ENCODE peak calls at places on chromosomes 6 and 20, in seven cellular contexts. G, N, J, F, L, V and E are unnamed samples.

GRCh38 chr20:12798286-12798685 is 210.5 kb upstream of the SPTLC3 start:
- DNase-seq in V (no peak), J (no peak), G (no peak), N (no peak), F (no peak), L (no peak), E (no peak)

GRCh38 chr6:144106206-144106605 is 10.8 kb upstream of the SF3B5 start:
- DNase-seq in L (no peak), V (no peak), F (no peak), N (no peak), G (no peak), J (no peak), E (no peak)

GRCh38 chr20:3115190-3116107 is 30.9 kb upstream of the AVP start:
- DNase-seq in N (no peak), F (peak), J (peak), V (no peak), L (peak), G (peak), E (peak)

GRCh38 chr20:58352454-58352853 is 36.6 kb upstream of the VAPB start:
- DNase-seq in G (no peak), F (no peak), V (no peak), N (no peak), J (no peak), L (no peak), E (no peak)

GRCh38 chr6:13014551-13015378 is 298.2 kb downstream of the PHACTR1 start:
- DNase-seq in J (no peak), N (no peak), G (no peak), V (no peak), F (peak), L (no peak), E (no peak)

GRCh38 chr6:121260651-121261102 is 73.6 kb downstream of the TBC1D32 start:
- DNase-seq in N (peak), F (no peak), L (no peak), J (no peak), G (peak), V (no peak), E (no peak)

GRCh38 chr6:159094444-159095252 is 49.9 kb upstream of the TAGAP start:
- DNase-seq in V (peak), G (no peak), L (no peak), F (no peak), J (peak), N (peak), E (peak)

GRCh38 chr6:17289491-17290106 is 8.4 kb downstream of the RBM24 start:
- DNase-seq in J (no peak), F (peak), V (no peak), N (peak), G (peak), L (no peak), E (no peak)

GRCh38 chr6:89242574-89243330 is 25.6 kb upstream of the GABRR1 start:
- DNase-seq in J (no peak), N (no peak), F (no peak), V (no peak), L (peak), G (peak), E (peak)

GRCh38 chr6:104325341-104326172 is 534.2 kb downstream of the HACE1 start:
- DNase-seq in F (peak), J (no peak), L (peak), V (no peak), N (no peak), G (peak), E (peak)

GRCh38 chr6:148203281-148203925 is 139.2 kb upstream of the SASH1 start:
- DNase-seq in F (no peak), V (no peak), L (no peak), N (no peak), J (no peak), G (peak), E (no peak)

GRCh38 chr6:906920-907319 is 214.0 kb upstream of the EXOC2 start:
- DNase-seq in N (no peak), J (no peak), L (peak), G (no peak), F (no peak), V (no peak), E (no peak)

GRCh38 chr6:80173411-80173810 is 66.9 kb downstream of the BCKDHB start:
- DNase-seq in J (no peak), N (no peak), L (no peak), V (no peak), G (peak), F (no peak), E (no peak)

GRCh38 chr6:150684715-150685459 is 85.2 kb downstream of the PLEKHG1 start:
- DNase-seq in G (no peak), V (peak), N (peak), F (no peak), L (no peak), J (no peak), E (no peak)

GRCh38 chr6:39295538-39295937 is 18.7 kb downstream of the KCNK17 start:
- DNase-seq in G (no peak), N (no peak), V (no peak), F (no peak), J (no peak), L (no peak), E (no peak)

GRCh38 chr6:21586760-21587181 is 6.8 kb upstream of the SOX4 start:
- DNase-seq in N (peak), G (no peak), V (no peak), F (no peak), J (no peak), L (no peak), E (no peak)

GRCh38 chr20:5024103-5024502 is 22.8 kb upstream of the SLC23A2 start:
- DNase-seq in V (no peak), J (no peak), G (peak), L (no peak), F (no peak), N (no peak), E (no peak)

GRCh38 chr6:106056738-106057390 is 29.3 kb upstream of the PRDM1 start:
- DNase-seq in G (no peak), L (no peak), N (no peak), J (no peak), V (no peak), F (no peak), E (no peak)

GRCh38 chr6:52497652-52498408 is 77.7 kb downstream of the EFHC1 start:
- DNase-seq in V (peak), J (no peak), G (no peak), F (peak), N (no peak), L (no peak), E (peak)

GRCh38 chr6:123715243-123715863 is 78.6 kb upstream of the TRDN start:
- DNase-seq in V (no peak), G (peak), F (no peak), N (no peak), J (no peak), L (peak), E (peak)

GRCh38 chr6:22883061-22883717 is 313.8 kb downstream of the HDGFL1 start:
- DNase-seq in L (no peak), V (no peak), J (no peak), F (no peak), G (no peak), N (no peak), E (no peak)

GRCh38 chr6:160357088-160357487 is 8.9 kb downstream of the SLC22A3 start:
- DNase-seq in N (no peak), J (no peak), V (no peak), L (no peak), G (no peak), F (no peak), E (no peak)

GRCh38 chr6:142737368-142738060 is 207.5 kb downstream of the HIVEP2 start:
- DNase-seq in J (no peak), G (peak), N (no peak), F (no peak), V (no peak), L (peak), E (no peak)

GRCh38 chr20:63017826-63018411 is 11.2 kb upstream of the BHLHE23 start:
- DNase-seq in G (no peak), L (no peak), N (peak), J (no peak), V (no peak), F (no peak), E (no peak)

GRCh38 chr6:145815875-145816274 is 1.3 kb upstream of the FBXO30 start:
- DNase-seq in V (no peak), F (no peak), L (no peak), J (no peak), N (no peak), G (no peak), E (no peak)

GRCh38 chr6:399785-400517 is 8.4 kb downstream of the IRF4 start:
- DNase-seq in F (no peak), G (no peak), N (no peak), J (peak), V (peak), L (no peak), E (peak)

GRCh38 chr6:35468980-35469710 is 944 bp downstream of the RPL10A start:
- DNase-seq in J (no peak), L (no peak), V (no peak), F (no peak), G (no peak), N (peak), E (peak)

GRCh38 chr6:139751179-139751578 is 376.7 kb upstream of the CITED2 start:
- DNase-seq in N (no peak), V (no peak), F (no peak), G (no peak), J (no peak), L (no peak), E (no peak)

GRCh38 chr6:95923518-95923917 is 92.3 kb upstream of the FUT9 start:
- DNase-seq in N (no peak), V (no peak), F (no peak), L (peak), J (no peak), G (peak), E (peak)